ENCODE peak calls at places on chromosomes 5 and 9, in six cellular contexts. U, O, I, P, Y and X are unnamed samples.
A peak's percentile ranks its signal among the peaks of the same experiment; 100 is the strongest.

GRCh38 chr5:150264667-150265603 is 24.6 kb downstream of the CAMK2A start:
- DNase-seq in U (no peak), O (no peak), I (no peak), P (no peak), Y (no peak), X (no peak)

GRCh38 chr5:113380299-113381014 is 54.3 kb downstream of the TSSK1B start:
- DNase-seq in U (no peak), O (no peak), I (no peak), P (no peak), Y (no peak), X (no peak)

GRCh38 chr5:150672237-150672883 is 11.3 kb downstream of the MYOZ3 start:
- DNase-seq in U (no peak), O (no peak), I (peak; percentile 79), P (peak; percentile 38), Y (peak; percentile 59), X (peak; percentile 64)

GRCh38 chr9:4082948-4083347 is 216.9 kb downstream of the GLIS3 start:
- DNase-seq in U (no peak), O (no peak), I (no peak), P (no peak), Y (no peak), X (no peak)

GRCh38 chr9:114228034-114228808 is 72.9 kb downstream of the COL27A1 start:
- DNase-seq in U (no peak), O (no peak), I (no peak), P (no peak), Y (no peak), X (no peak)

GRCh38 chr9:116895956-116896355 is 208.9 kb downstream of the TRIM32 start:
- DNase-seq in U (no peak), O (no peak), I (no peak), P (no peak), Y (no peak), X (no peak)

GRCh38 chr5:149367249-149367971 is 9.6 kb downstream of the PCYOX1L start:
- DNase-seq in U (peak; percentile 82), O (peak; percentile 76), I (peak; percentile 84), P (peak; percentile 84), Y (peak; percentile 69), X (peak; percentile 78)

GRCh38 chr5:81249240-81249639 is 16.1 kb downstream of the CKMT2 start:
- DNase-seq in U (no peak), O (no peak), I (no peak), P (no peak), Y (no peak), X (no peak)

GRCh38 chr5:68747077-68747420 is 346.8 kb upstream of the SLC30A5 start:
- DNase-seq in U (no peak), O (no peak), I (no peak), P (no peak), Y (no peak), X (no peak)

GRCh38 chr5:68749076-68749475 is 344.7 kb upstream of the SLC30A5 start:
- DNase-seq in U (no peak), O (no peak), I (no peak), P (no peak), Y (no peak), X (no peak)

GRCh38 chr5:68744196-68744595 is 349.6 kb upstream of the SLC30A5 start:
- DNase-seq in U (no peak), O (no peak), I (no peak), P (no peak), Y (no peak), X (no peak)

GRCh38 chr5:68746220-68747076 is 347.4 kb upstream of the SLC30A5 start:
- DNase-seq in U (no peak), O (no peak), I (no peak), P (no peak), Y (no peak), X (no peak)

GRCh38 chr5:68745459-68745858 is 348.4 kb upstream of the SLC30A5 start:
- DNase-seq in U (peak; percentile 17), O (no peak), I (no peak), P (peak; percentile 9), Y (no peak), X (no peak)
- TF ChIP-seq CTCF in U (peak; percentile 34), O (peak; percentile 23), I (no peak), P (peak; percentile 33), Y (no peak), X (no peak)

DNA sequence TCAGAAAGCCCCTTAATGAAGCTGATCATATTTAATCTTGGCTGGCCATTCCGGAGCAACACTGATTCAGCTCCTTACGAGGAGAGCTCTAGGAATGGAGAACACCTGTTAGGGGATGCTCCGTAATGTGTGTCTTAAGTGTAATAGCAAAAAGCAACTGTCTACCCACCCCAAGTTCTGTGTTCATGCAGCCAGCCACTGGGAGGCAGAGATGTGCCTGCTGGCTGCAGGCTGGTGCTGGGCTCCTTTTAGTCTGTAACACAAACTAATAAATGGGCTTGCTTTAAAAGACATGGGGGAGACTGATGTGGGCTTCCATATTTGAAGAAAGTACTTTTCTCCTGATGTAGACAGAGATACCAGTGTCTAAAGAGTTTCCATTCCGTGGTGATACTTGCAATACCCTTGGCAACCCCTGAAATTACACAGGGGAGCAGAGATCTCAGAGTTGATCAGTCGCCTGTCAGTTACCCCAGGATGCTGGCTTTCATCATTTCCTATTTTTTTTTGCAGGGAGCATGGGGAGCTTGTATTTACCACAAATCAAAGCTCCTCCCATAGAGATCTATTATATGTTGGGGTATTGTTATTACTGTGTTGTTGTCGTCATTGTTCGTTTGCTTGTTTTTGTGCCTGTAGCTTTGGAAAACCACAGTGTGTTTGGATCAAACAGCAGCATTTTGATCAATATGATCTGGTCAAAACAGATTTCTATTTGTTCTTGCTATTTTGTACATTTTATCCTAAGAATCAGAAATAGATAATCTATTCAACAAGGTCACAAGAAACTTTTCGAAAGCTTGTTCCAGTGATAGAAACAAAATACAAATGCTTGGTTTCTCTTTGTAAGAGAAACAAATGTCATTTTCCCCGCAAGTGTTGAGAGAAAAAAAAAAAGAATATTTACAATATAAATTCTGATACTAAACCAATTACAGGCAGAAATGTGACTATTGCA is 65.8 kb downstream of the MTX3 start:
- DNase-seq in U (peak; percentile 12), O (no peak), I (no peak), P (peak; percentile 44), Y (no peak), X (no peak)
- TF ChIP-seq CTCF in U (no peak), O (peak; percentile 22), I (no peak), P (peak; percentile 43), Y (no peak), X (no peak)

GRCh38 chr9:126738553-126738952 is 66.3 kb upstream of the ZBTB43 start:
- DNase-seq in U (no peak), O (no peak), I (no peak), P (no peak), Y (no peak), X (no peak)
- TF ChIP-seq CTCF in U (no peak), O (no peak), I (no peak), P (no peak), Y (no peak), X (no peak)

GRCh38 chr9:34958411-34958982 is 412 bp downstream of the PHF24 start:
- DNase-seq in U (no peak), O (no peak), I (no peak), P (no peak), Y (no peak), X (no peak)
- TF ChIP-seq CTCF in U (no peak), O (no peak), I (no peak), P (no peak), Y (no peak), X (no peak)

GRCh38 chr5:332843-333242 is 11.3 kb downstream of the AHRR start:
- DNase-seq in U (no peak), O (no peak), I (no peak), P (no peak), Y (no peak), X (no peak)

GRCh38 chr5:333945-334344 is 12.4 kb downstream of the AHRR start:
- DNase-seq in U (no peak), O (no peak), I (no peak), P (no peak), Y (no peak), X (no peak)

GRCh38 chr5:335740-336038 is 14.2 kb downstream of the AHRR start:
- DNase-seq in U (no peak), O (no peak), I (peak; percentile 52), P (no peak), Y (no peak), X (no peak)

GRCh38 chr5:334903-335739 is 13.6 kb downstream of the AHRR start:
- DNase-seq in U (no peak), O (no peak), I (peak; percentile 61), P (no peak), Y (no peak), X (no peak)

GRCh38 chr5:337565-338130 is 16.1 kb downstream of the AHRR start:
- DNase-seq in U (peak; percentile 70), O (no peak), I (no peak), P (peak; percentile 61), Y (no peak), X (peak; percentile 43)
- TF ChIP-seq CTCF in U (peak; percentile 50), O (peak; percentile 33), I (no peak), P (peak; percentile 34), Y (no peak), X (no peak)

DNA sequence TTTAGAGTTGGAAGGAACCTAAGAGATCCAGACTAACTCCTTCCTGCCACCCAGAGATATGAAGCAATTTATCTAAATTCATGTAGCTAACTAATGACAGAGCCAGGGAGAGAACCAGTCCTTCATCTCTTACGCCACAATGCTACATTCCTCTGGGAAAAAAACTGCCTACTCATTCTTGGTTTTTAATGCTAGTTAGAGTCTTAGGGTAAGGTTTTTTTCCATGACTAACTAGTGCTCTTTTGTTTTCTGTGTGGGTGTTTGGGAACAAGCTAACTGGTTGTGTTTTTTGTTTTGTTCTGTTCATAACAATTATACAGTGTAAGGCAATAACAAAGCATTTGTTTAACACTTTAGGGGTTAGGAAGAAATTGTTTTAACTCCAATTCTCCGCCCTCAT is 52.4 kb downstream of the SLC44A1 start:
- DNase-seq in U (peak; percentile 83), O (no peak), I (no peak), P (peak; percentile 94), Y (no peak), X (no peak)
- TF ChIP-seq CTCF in U (no peak), O (no peak), I (no peak), P (no peak), Y (no peak), X (no peak)